ENCODE peak calls at places on chromosomes 11 and 22, in eight cellular contexts. One of them, this sample, is unnamed.

GRCh38 chr22:37415210-37415609 is 12.1 kb downstream of the ELFN2 start:
- DNase-seq in vagina: no peak
- DNase-seq in prostate gland: no peak
- DNase-seq in uterus: no peak
- DNase-seq in sigmoid colon: no peak
- DNase-seq in breast epithelium: no peak
- DNase-seq in right lobe of liver: no peak
- DNase-seq in NB4: no peak
- DNase-seq in this sample: no peak

GRCh38 chr11:12274558-12275197 is 102.7 kb upstream of the PARVA start:
- DNase-seq in NB4: no peak
- DNase-seq in breast epithelium: no peak
- DNase-seq in uterus: no peak
- DNase-seq in prostate gland: no peak
- DNase-seq in right lobe of liver: no peak
- DNase-seq in sigmoid colon: peak; percentile 44
- DNase-seq in vagina: no peak
- DNase-seq in this sample: no peak

GRCh38 chr11:126431401-126432064 is 76.0 kb downstream of the ST3GAL4 start:
- DNase-seq in vagina: no peak
- DNase-seq in breast epithelium: no peak
- DNase-seq in prostate gland: no peak
- DNase-seq in right lobe of liver: no peak
- DNase-seq in NB4: no peak
- DNase-seq in sigmoid colon: peak; percentile 84
- DNase-seq in uterus: peak; percentile 61
- DNase-seq in this sample: no peak

GRCh38 chr11:9784602-9785315 is 120.9 kb downstream of the SWAP70 start:
- DNase-seq in breast epithelium: no peak
- DNase-seq in NB4: no peak
- DNase-seq in right lobe of liver: no peak
- DNase-seq in prostate gland: no peak
- DNase-seq in uterus: no peak
- DNase-seq in vagina: no peak
- DNase-seq in sigmoid colon: no peak
- DNase-seq in this sample: no peak

GRCh38 chr11:119306373-119306890 is 10.5 kb downstream of the MCAM start:
- DNase-seq in vagina: no peak
- DNase-seq in NB4: peak; percentile 97
- DNase-seq in right lobe of liver: no peak
- DNase-seq in sigmoid colon: no peak
- DNase-seq in breast epithelium: no peak
- DNase-seq in prostate gland: no peak
- DNase-seq in uterus: peak; percentile 51
- DNase-seq in this sample: no peak

GRCh38 chr11:33775832-33776231 is 1.5 kb upstream of the FBXO3 start:
- DNase-seq in prostate gland: no peak
- DNase-seq in sigmoid colon: no peak
- DNase-seq in uterus: no peak
- DNase-seq in right lobe of liver: no peak
- DNase-seq in breast epithelium: no peak
- DNase-seq in vagina: no peak
- DNase-seq in NB4: no peak
- DNase-seq in this sample: no peak

GRCh38 chr22:29661355-29661754 is 57.9 kb downstream of the NF2 start:
- DNase-seq in breast epithelium: no peak
- DNase-seq in sigmoid colon: no peak
- DNase-seq in vagina: no peak
- DNase-seq in NB4: no peak
- DNase-seq in right lobe of liver: no peak
- DNase-seq in uterus: no peak
- DNase-seq in prostate gland: no peak
- DNase-seq in this sample: no peak

GRCh38 chr11:124867700-124868099 is 2.5 kb downstream of the ROBO3 start:
- DNase-seq in uterus: no peak
- DNase-seq in right lobe of liver: no peak
- DNase-seq in vagina: no peak
- DNase-seq in NB4: peak; percentile 35
- DNase-seq in breast epithelium: no peak
- DNase-seq in sigmoid colon: peak; percentile 63
- DNase-seq in prostate gland: no peak
- DNase-seq in this sample: no peak

GRCh38 chr22:20436309-20437252 is 1.0 kb downstream of the SCARF2 start:
- DNase-seq in breast epithelium: no peak
- DNase-seq in sigmoid colon: peak; percentile 73
- DNase-seq in uterus: peak; percentile 68
- DNase-seq in vagina: no peak
- DNase-seq in prostate gland: no peak
- DNase-seq in NB4: no peak
- DNase-seq in right lobe of liver: no peak
- DNase-seq in this sample: no peak

GRCh38 chr11:74639533-74639932 is 47.2 kb downstream of the POLD3 start:
- DNase-seq in breast epithelium: no peak
- DNase-seq in prostate gland: no peak
- DNase-seq in sigmoid colon: no peak
- DNase-seq in right lobe of liver: no peak
- DNase-seq in vagina: no peak
- DNase-seq in NB4: no peak
- DNase-seq in uterus: no peak
- DNase-seq in this sample: no peak

GRCh38 chr11:35247428-35247827 is 108.5 kb downstream of the CD44 start:
- DNase-seq in sigmoid colon: no peak
- DNase-seq in NB4: no peak
- DNase-seq in breast epithelium: peak; percentile 30
- DNase-seq in prostate gland: no peak
- DNase-seq in vagina: no peak
- DNase-seq in right lobe of liver: no peak
- DNase-seq in uterus: no peak
- DNase-seq in this sample: no peak

GRCh38 chr11:7597620-7598019 is 75.7 kb downstream of the CYB5R2 start:
- DNase-seq in vagina: no peak
- DNase-seq in uterus: no peak
- DNase-seq in breast epithelium: peak; percentile 83
- DNase-seq in NB4: no peak
- DNase-seq in prostate gland: peak; percentile 92
- DNase-seq in right lobe of liver: no peak
- DNase-seq in sigmoid colon: no peak
- DNase-seq in this sample: no peak

GRCh38 chr11:117597083-117597482 is 199.9 kb downstream of the DSCAML1 start:
- DNase-seq in prostate gland: no peak
- DNase-seq in vagina: no peak
- DNase-seq in uterus: no peak
- DNase-seq in sigmoid colon: peak; percentile 26
- DNase-seq in right lobe of liver: no peak
- DNase-seq in breast epithelium: no peak
- DNase-seq in NB4: peak; percentile 64
- DNase-seq in this sample: no peak

GRCh38 chr22:50481440-50482106 is at the start of gene ADM2:
- DNase-seq in sigmoid colon: no peak
- DNase-seq in uterus: no peak
- DNase-seq in vagina: no peak
- DNase-seq in prostate gland: peak; percentile 40
- DNase-seq in breast epithelium: no peak
- DNase-seq in NB4: peak; percentile 40
- DNase-seq in right lobe of liver: peak; percentile 65
- DNase-seq in this sample: no peak

GRCh38 chr11:78832226-78832947 is 257.7 kb upstream of the NARS2 start:
- DNase-seq in uterus: no peak
- DNase-seq in NB4: peak; percentile 11
- DNase-seq in prostate gland: no peak
- DNase-seq in vagina: no peak
- DNase-seq in breast epithelium: no peak
- DNase-seq in right lobe of liver: no peak
- DNase-seq in sigmoid colon: no peak
- DNase-seq in this sample: no peak
- TF ChIP-seq CTCF in uterus: no peak
- TF ChIP-seq CTCF in NB4: peak; percentile 17
- TF ChIP-seq CTCF in prostate gland: no peak
- TF ChIP-seq CTCF in vagina: no peak
- TF ChIP-seq CTCF in breast epithelium: no peak
- TF ChIP-seq CTCF in right lobe of liver: no peak
- TF ChIP-seq CTCF in sigmoid colon: no peak
- TF ChIP-seq CTCF in this sample: no peak

GRCh38 chr22:32407936-32408335 is 4.1 kb downstream of the RTCB start:
- DNase-seq in sigmoid colon: no peak
- DNase-seq in vagina: no peak
- DNase-seq in NB4: no peak
- DNase-seq in breast epithelium: no peak
- DNase-seq in prostate gland: no peak
- DNase-seq in uterus: no peak
- DNase-seq in right lobe of liver: no peak
- DNase-seq in this sample: no peak

GRCh38 chr22:32410459-32410858 is 1.6 kb downstream of the RTCB start:
- DNase-seq in sigmoid colon: no peak
- DNase-seq in vagina: no peak
- DNase-seq in right lobe of liver: no peak
- DNase-seq in uterus: no peak
- DNase-seq in breast epithelium: no peak
- DNase-seq in NB4: no peak
- DNase-seq in prostate gland: no peak
- DNase-seq in this sample: no peak

GRCh38 chr22:32411829-32412592 is at the start of gene RTCB:
- DNase-seq in NB4: peak; percentile 91
- DNase-seq in prostate gland: peak; percentile 80
- DNase-seq in sigmoid colon: peak; percentile 93
- DNase-seq in vagina: no peak
- DNase-seq in breast epithelium: peak; percentile 77
- DNase-seq in uterus: peak; percentile 92
- DNase-seq in right lobe of liver: peak; percentile 89
- DNase-seq in this sample: peak; percentile 24

GRCh38 chr22:32411388-32411787 is 659 bp downstream of the RTCB start:
- DNase-seq in NB4: peak; percentile 16
- DNase-seq in uterus: no peak
- DNase-seq in breast epithelium: no peak
- DNase-seq in sigmoid colon: no peak
- DNase-seq in vagina: no peak
- DNase-seq in prostate gland: no peak
- DNase-seq in right lobe of liver: no peak
- DNase-seq in this sample: no peak

DNA sequence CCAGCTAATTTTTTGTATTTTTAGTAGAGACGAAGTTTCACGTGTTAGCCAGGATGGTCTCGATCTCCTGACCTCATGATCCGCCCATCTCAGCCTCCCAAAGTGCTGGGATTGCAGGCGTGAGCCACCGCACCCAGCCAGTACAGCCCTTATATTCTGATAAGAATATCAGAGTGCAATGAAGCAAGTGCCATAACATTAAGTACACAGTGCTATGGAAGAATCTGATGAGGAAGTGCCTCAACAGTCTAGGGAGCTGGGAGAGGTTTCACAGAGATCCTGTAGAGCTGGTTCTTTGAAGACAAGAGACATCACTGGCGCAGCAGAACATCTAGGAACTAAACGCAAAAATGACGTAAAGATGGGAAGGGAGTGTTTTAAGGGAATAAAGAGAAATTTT is 2.1 kb downstream of the RTCB start:
- DNase-seq in vagina: no peak
- DNase-seq in prostate gland: no peak
- DNase-seq in NB4: no peak
- DNase-seq in breast epithelium: no peak
- DNase-seq in right lobe of liver: no peak
- DNase-seq in uterus: no peak
- DNase-seq in sigmoid colon: no peak
- DNase-seq in this sample: no peak
- TF ChIP-seq POLR2A in vagina: no peak
- TF ChIP-seq POLR2A in prostate gland: no peak
- TF ChIP-seq POLR2A in NB4: no peak
- TF ChIP-seq POLR2A in breast epithelium: no peak
- TF ChIP-seq POLR2A in right lobe of liver: no peak
- TF ChIP-seq POLR2A in uterus: no peak
- TF ChIP-seq POLR2A in sigmoid colon: no peak
- TF ChIP-seq POLR2A in this sample: no peak

GRCh38 chr11:18204771-18205170 is 31.8 kb downstream of the SAA4 start:
- DNase-seq in vagina: no peak
- DNase-seq in NB4: no peak
- DNase-seq in uterus: no peak
- DNase-seq in breast epithelium: no peak
- DNase-seq in sigmoid colon: no peak
- DNase-seq in prostate gland: no peak
- DNase-seq in right lobe of liver: no peak
- DNase-seq in this sample: no peak

GRCh38 chr11:18209058-18209457 is 27.5 kb downstream of the SAA4 start:
- DNase-seq in prostate gland: no peak
- DNase-seq in vagina: no peak
- DNase-seq in right lobe of liver: no peak
- DNase-seq in NB4: no peak
- DNase-seq in sigmoid colon: no peak
- DNase-seq in uterus: no peak
- DNase-seq in breast epithelium: no peak
- DNase-seq in this sample: no peak

GRCh38 chr11:18204220-18204619 is 31.6 kb downstream of the MRGPRX4 start:
- DNase-seq in sigmoid colon: no peak
- DNase-seq in right lobe of liver: no peak
- DNase-seq in uterus: no peak
- DNase-seq in prostate gland: no peak
- DNase-seq in vagina: no peak
- DNase-seq in NB4: no peak
- DNase-seq in breast epithelium: no peak
- DNase-seq in this sample: no peak

DNA sequence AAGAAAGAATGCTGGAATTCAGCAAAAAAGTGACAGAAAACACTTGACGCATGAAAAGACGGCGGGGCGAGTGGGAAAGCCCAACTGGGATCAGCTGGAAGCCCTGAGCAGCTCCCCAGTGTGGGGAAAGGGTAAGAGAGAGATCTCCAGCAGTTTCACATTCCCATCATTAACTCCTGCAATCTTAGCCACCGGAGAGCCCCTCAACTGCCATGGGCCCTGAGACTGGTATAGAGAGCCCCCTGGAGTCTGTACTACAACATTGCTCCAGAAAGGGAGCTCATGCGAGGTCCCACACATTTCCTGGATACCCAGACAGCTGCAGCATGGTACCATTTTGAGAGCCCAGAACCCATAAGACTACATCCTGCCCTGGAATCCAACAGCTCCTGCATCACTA is 31.1 kb downstream of the MRGPRX4 start:
- DNase-seq in NB4: peak; percentile 18
- DNase-seq in vagina: no peak
- DNase-seq in sigmoid colon: no peak
- DNase-seq in uterus: no peak
- DNase-seq in breast epithelium: no peak
- DNase-seq in right lobe of liver: no peak
- DNase-seq in prostate gland: no peak
- DNase-seq in this sample: no peak
- TF ChIP-seq CTCF in NB4: peak; percentile 44
- TF ChIP-seq CTCF in vagina: no peak
- TF ChIP-seq CTCF in sigmoid colon: no peak
- TF ChIP-seq CTCF in uterus: no peak
- TF ChIP-seq CTCF in breast epithelium: no peak
- TF ChIP-seq CTCF in right lobe of liver: peak; percentile 7
- TF ChIP-seq CTCF in prostate gland: no peak
- TF ChIP-seq CTCF in this sample: no peak

DNA sequence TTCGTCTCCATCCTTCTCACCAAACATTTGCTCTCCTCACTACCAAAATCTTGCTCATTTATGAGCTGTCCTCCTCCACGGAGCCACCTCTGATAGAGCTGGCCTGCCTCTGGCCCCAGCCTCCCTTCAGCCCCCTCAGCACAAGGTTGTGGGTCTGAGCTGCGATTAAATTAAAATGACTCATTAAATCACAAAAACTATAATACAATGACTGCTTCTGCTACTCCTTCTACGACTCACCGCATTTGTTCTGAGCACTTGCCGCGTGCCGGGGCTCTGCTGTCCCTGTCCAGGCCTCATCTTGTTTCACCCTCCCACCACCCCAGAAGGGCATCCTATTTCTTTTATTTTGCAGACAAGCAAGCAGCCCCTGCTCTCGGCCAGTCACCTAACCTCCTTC is 49.2 kb upstream of the TIMP3 start:
- DNase-seq in prostate gland: no peak
- DNase-seq in vagina: no peak
- DNase-seq in NB4: no peak
- DNase-seq in uterus: no peak
- DNase-seq in sigmoid colon: no peak
- DNase-seq in right lobe of liver: no peak
- DNase-seq in breast epithelium: no peak
- DNase-seq in this sample: no peak
- TF ChIP-seq POLR2A in prostate gland: no peak
- TF ChIP-seq POLR2A in vagina: no peak
- TF ChIP-seq POLR2A in NB4: no peak
- TF ChIP-seq POLR2A in uterus: no peak
- TF ChIP-seq POLR2A in sigmoid colon: no peak
- TF ChIP-seq POLR2A in right lobe of liver: no peak
- TF ChIP-seq POLR2A in breast epithelium: no peak
- TF ChIP-seq POLR2A in this sample: no peak